ENCODE peak calls at places on chromosomes 1 and 21, in five cellular contexts. T is colonic mucosa, X is A549, K is OCI-LY7, W is epithelial cell of esophagus. G is an unnamed sample.

GRCh38 chr1:185846672-185847440 is 112.7 kb downstream of the HMCN1 start:
- DNase-seq in T (no peak), X (no peak), K (no peak), W (no peak), G (peak; percentile 62)

GRCh38 chr1:3029991-3030662 is 8.9 kb downstream of the ACTRT2 start:
- DNase-seq in T (no peak), X (no peak), K (no peak), W (no peak), G (no peak)

GRCh38 chr21:46560568-46561447 is 44.1 kb downstream of the S100B start:
- DNase-seq in T (no peak), X (no peak), K (peak; percentile 32), W (no peak), G (no peak)

GRCh38 chr1:241612533-241613505 is 27.4 kb downstream of the CHML start:
- DNase-seq in T (no peak), X (peak; percentile 78), K (no peak), W (peak; percentile 94), G (peak; percentile 90)

GRCh38 chr1:48704736-48705135 is 72.0 kb downstream of the BEND5 start:
- DNase-seq in T (no peak), X (no peak), K (no peak), W (no peak), G (no peak)

GRCh38 chr21:45293214-45293725 is 5.6 kb upstream of the POFUT2 start:
- DNase-seq in T (peak; percentile 20), X (no peak), K (no peak), W (no peak), G (no peak)

GRCh38 chr1:176032040-176032645 is 174.9 kb downstream of the COP1 start:
- DNase-seq in T (no peak), X (no peak), K (no peak), W (no peak), G (no peak)

GRCh38 chr1:234986750-234987414 is 141.8 kb downstream of the TOMM20 start:
- DNase-seq in T (no peak), X (no peak), K (no peak), W (no peak), G (peak; percentile 82)

GRCh38 chr21:37159053-37159776 is 86.2 kb downstream of the TTC3 start:
- DNase-seq in T (no peak), X (no peak), K (no peak), W (no peak), G (no peak)

GRCh38 chr1:151010346-151010726 is 2.1 kb downstream of the PRUNE1 start:
- DNase-seq in T (no peak), X (no peak), K (no peak), W (no peak), G (no peak)

GRCh38 chr1:151012684-151013471 is 4.6 kb downstream of the PRUNE1 start:
- DNase-seq in T (peak; percentile 72), X (no peak), K (no peak), W (no peak), G (peak; percentile 56)

GRCh38 chr1:151009674-151010345 is 1.6 kb downstream of the PRUNE1 start:
- DNase-seq in T (no peak), X (no peak), K (no peak), W (no peak), G (no peak)

GRCh38 chr1:151011154-151011850 is 3.1 kb downstream of the PRUNE1 start:
- DNase-seq in T (no peak), X (no peak), K (no peak), W (no peak), G (no peak)

DNA sequence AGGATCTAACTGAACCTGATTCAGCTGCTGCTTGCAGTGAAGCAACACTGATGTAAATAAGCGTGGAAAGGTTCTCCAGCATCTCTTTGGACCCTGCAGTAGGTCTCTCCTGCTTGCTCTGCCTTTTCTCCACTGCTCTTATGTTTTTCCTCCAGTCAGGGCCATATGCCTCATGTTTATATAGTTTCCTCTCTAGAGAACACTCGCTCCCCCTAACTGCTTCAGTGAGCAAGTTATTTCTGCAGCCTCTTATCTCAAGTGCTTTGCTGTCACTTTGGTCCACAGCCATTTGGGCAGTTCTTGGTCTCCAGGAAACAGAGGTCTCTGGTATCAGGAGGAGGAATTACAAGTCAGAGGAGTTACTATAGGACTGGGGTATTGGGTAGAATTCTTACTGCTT is 5.3 kb downstream of the PRUNE1 start:
- DNase-seq in T (peak; percentile 41), X (no peak), K (no peak), W (no peak), G (peak; percentile 73)
- TF ChIP-seq CTCF in T (no peak), X (no peak), K (no peak), W (no peak), G (peak; percentile 28)

GRCh38 chr1:215845224-215845902 is 278.3 kb downstream of the KCTD3 start:
- DNase-seq in T (no peak), X (no peak), K (no peak), W (peak; percentile 40), G (peak; percentile 62)
- H3K4me3 ChIP-seq in T (no peak overlapping the region), X (no peak overlapping the region), K (no peak overlapping the region), W (no peak overlapping the region), G (no peak overlapping the region)

DNA sequence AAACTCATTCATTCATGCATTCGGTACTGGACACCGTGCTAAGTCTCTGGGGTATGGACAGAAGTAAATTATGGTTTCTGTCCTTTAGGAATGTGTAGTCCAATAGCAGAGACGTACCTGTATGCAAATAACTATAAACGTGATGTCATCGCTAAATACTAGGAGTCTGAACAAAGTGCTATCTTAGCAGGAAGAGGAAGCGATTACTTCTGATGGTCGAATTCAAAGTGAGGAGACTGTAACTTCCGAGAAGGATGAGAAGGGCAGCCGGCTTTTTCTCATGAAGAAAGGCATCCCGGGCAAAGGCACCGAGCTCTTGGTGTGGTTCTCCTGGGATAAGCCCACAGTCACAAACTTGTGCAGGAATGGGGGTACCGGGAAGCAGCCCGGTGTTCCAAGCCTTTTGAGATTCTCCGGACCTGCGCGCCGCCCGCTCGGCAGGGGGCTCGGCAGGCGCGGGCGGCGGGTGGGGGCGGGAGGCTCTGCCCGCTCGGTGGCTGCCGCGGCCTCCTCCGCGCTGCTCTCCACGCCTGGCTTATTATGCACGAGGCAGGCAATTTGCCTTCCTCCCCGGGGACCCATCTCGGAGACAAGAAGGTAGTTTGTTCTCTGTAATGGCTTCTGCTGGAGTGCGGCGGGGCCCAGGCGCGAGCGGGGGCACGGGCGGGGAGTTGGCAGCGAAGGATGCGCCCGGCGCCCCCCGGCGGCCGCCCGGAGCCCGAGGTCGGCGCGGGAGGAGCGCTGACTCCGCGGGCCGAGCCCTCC is 67.5 kb upstream of the CD1D start:
- DNase-seq in T (peak; percentile 42), X (peak; percentile 31), K (peak; percentile 62), W (peak; percentile 42), G (peak; percentile 28)
- TF ChIP-seq CTCF in T (peak; percentile 42), X (peak; percentile 87), K (peak; percentile 76), W (peak; percentile 4), G (peak; percentile 5)

GRCh38 chr1:232613752-232614381 is 16.1 kb downstream of the SIPA1L2 start:
- DNase-seq in T (no peak), X (no peak), K (no peak), W (peak; percentile 11), G (peak; percentile 86)

GRCh38 chr1:232615401-232615800 is 14.5 kb downstream of the SIPA1L2 start:
- DNase-seq in T (no peak), X (no peak), K (no peak), W (no peak), G (no peak)

GRCh38 chr1:232614811-232615210 is 15.1 kb downstream of the SIPA1L2 start:
- DNase-seq in T (no peak), X (no peak), K (no peak), W (no peak), G (no peak)

GRCh38 chr1:232610187-232610901 is 19.6 kb downstream of the SIPA1L2 start:
- DNase-seq in T (no peak), X (no peak), K (no peak), W (no peak), G (no peak)

DNA sequence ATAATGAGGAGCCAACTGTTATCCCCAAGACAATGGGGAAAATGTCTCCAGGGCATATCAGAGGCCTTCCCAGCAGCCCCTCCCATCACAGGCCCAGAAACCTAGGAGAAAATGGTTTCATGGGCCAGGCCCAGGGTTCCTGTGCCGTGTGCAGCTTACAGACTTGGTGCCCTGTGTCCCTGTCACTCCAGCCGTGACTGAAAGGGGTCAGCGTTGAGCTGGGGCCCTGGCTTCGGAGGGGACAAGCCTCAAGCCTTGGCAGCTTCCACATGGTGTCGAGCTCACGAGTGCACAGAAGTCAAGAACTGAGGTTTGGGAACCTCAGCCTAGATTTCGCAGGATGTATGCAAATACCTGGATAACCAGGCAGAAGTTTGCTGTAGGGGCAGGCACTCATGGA is 18.1 kb downstream of the SIPA1L2 start:
- DNase-seq in T (no peak), X (peak; percentile 27), K (no peak), W (no peak), G (no peak)
- H3K4me3 ChIP-seq in T (no peak overlapping the region), X (no peak overlapping the region), K (no peak overlapping the region), W (no peak overlapping the region), G (no peak overlapping the region)

GRCh38 chr1:38015978-38016640 is 3.6 kb downstream of the UTP11 start:
- DNase-seq in T (no peak), X (no peak), K (no peak), W (no peak), G (peak; percentile 82)

GRCh38 chr1:38014724-38015424 is 2.3 kb downstream of the UTP11 start:
- DNase-seq in T (no peak), X (no peak), K (no peak), W (no peak), G (no peak)

GRCh38 chr1:38014171-38014570 is 1.6 kb downstream of the UTP11 start:
- DNase-seq in T (no peak), X (no peak), K (no peak), W (no peak), G (no peak)

GRCh38 chr1:38009841-38010180 is 2.7 kb upstream of the UTP11 start:
- DNase-seq in T (no peak), X (no peak), K (no peak), W (no peak), G (no peak)

GRCh38 chr1:38013027-38013588 is 574 bp downstream of the UTP11 start:
- DNase-seq in T (no peak), X (no peak), K (no peak), W (peak; percentile 62), G (peak; percentile 79)
- TF ChIP-seq CTCF in T (no peak), X (no peak), K (no peak), W (no peak), G (no peak)

DNA sequence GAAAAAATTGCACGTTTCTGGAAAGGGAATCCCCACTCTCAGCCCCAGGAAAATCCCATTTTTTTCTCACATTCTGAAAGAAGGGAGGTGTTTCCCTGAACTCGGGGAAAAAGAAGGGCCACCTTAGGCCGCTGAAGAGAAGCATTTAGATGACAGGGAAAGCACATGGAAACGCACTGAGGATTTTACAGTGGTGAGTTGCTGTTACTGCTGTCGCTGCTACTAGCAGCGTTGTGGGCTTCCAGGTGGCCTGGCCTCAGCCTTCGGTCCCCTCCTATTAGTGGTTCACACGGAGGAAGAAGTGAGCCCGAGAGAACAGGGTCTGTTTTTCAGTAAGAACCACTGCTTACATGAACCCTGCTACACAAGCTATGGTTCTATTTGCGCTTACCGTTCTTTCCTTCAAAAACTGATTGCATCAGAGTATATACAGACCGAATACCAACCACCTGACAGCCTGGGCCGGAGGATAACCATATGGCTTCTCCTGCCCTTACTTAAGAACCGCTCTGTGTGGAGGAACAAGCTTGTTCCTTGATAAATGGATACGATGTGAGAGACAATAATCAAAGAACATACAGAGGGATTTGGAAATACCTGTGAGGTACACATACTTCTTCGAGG is 986 bp upstream of the KCNT2 start:
- DNase-seq in T (no peak), X (peak; percentile 34), K (no peak), W (peak; percentile 10), G (no peak)
- H3K4me3 ChIP-seq in T (no peak overlapping the region), X (peak overlapping the region; percentile 69), K (no peak overlapping the region), W (no peak overlapping the region), G (peak overlapping the region; percentile 84)

GRCh38 chr1:11337536-11338350 is 64.7 kb downstream of the UBIAD1 start:
- DNase-seq in T (peak; percentile 50), X (peak; percentile 40), K (peak; percentile 71), W (peak; percentile 42), G (peak; percentile 24)
- TF ChIP-seq CTCF in T (peak; percentile 61), X (peak; percentile 70), K (peak; percentile 95), W (peak; percentile 61), G (peak; percentile 68)

G was measured in fibroblast of pulmonary artery.